ENCODE peak calls at places on chromosomes 3 and 15, in four cellular contexts. L, I, T and K are unnamed samples.
A peak's percentile ranks its signal among the peaks of the same experiment; 100 is the strongest.

GRCh38 chr3:70358978-70359580 is 46.6 kb upstream of the MDFIC2 start:
- DNase-seq in L (peak; percentile 2), I (peak; percentile 10), T (peak; percentile 0), K (peak; percentile 4)

GRCh38 chr3:110859340-110859739 is 212.3 kb upstream of the NECTIN3 start:
- DNase-seq in L (no peak), I (no peak), T (no peak), K (no peak)

GRCh38 chr3:129526121-129526900 is 2.1 kb upstream of the RHO start:
- DNase-seq in L (no peak), I (no peak), T (no peak), K (no peak)

GRCh38 chr15:34239151-34239761 is 14.4 kb downstream of the EMC4 start:
- DNase-seq in L (peak; percentile 6), I (no peak), T (peak; percentile 67), K (peak; percentile 76)

GRCh38 chr3:60935709-60936108 is 315.5 kb downstream of the FHIT start:
- DNase-seq in L (no peak), I (no peak), T (peak; percentile 24), K (peak; percentile 2)

GRCh38 chr3:1380926-1381646 is 288.3 kb downstream of the CNTN6 start:
- DNase-seq in L (no peak), I (no peak), T (no peak), K (no peak)

GRCh38 chr3:61702453-61702852 is 141.1 kb downstream of the PTPRG start:
- DNase-seq in L (no peak), I (no peak), T (no peak), K (no peak)

GRCh38 chr3:127660621-127661253 is 12.0 kb upstream of the ABTB1 start:
- DNase-seq in L (no peak), I (no peak), T (no peak), K (no peak)

GRCh38 chr3:15892828-15893227 is 95.0 kb upstream of the ANKRD28 start:
- DNase-seq in L (no peak), I (no peak), T (no peak), K (no peak)

GRCh38 chr3:134110963-134111362 is 81.2 kb upstream of the SLCO2A1 start:
- DNase-seq in L (no peak), I (no peak), T (no peak), K (no peak)

GRCh38 chr3:46371802-46372340 is 1.1 kb downstream of the CCR5 start:
- DNase-seq in L (no peak), I (no peak), T (no peak), K (no peak)

GRCh38 chr3:172258616-172259015 is 189.6 kb downstream of the GHSR start:
- DNase-seq in L (no peak), I (no peak), T (no peak), K (no peak)

GRCh38 chr3:65783117-65783516 is 255.6 kb downstream of the MAGI1 start:
- DNase-seq in L (no peak), I (no peak), T (no peak), K (no peak)

GRCh38 chr15:36579792-36580431 is 486 bp downstream of the CDIN1 start:
- DNase-seq in L (peak; percentile 3), I (peak; percentile 61), T (no peak), K (no peak)

GRCh38 chr3:71849674-71850073 is 64.7 kb upstream of the PROK2 start:
- DNase-seq in L (no peak), I (no peak), T (no peak), K (no peak)

GRCh38 chr15:44584162-44584749 is 47.3 kb downstream of the EIF3J start:
- DNase-seq in L (peak; percentile 36), I (peak; percentile 22), T (peak; percentile 26), K (peak; percentile 36)

GRCh38 chr15:101093959-101094358 is 157.9 kb downstream of the CHSY1 start:
- DNase-seq in L (no peak), I (no peak), T (no peak), K (no peak)

GRCh38 chr3:184756151-184756681 is 44.4 kb upstream of the MAGEF1 start:
- DNase-seq in L (no peak), I (no peak), T (no peak), K (no peak)

GRCh38 chr3:157070600-157070999 is 89.3 kb downstream of the CCNL1 start:
- DNase-seq in L (no peak), I (no peak), T (no peak), K (no peak)

GRCh38 chr3:193829781-193830180 is 236.8 kb downstream of the OPA1 start:
- DNase-seq in L (no peak), I (no peak), T (peak; percentile 76), K (no peak)

GRCh38 chr15:96564546-96564945 is 234.0 kb downstream of the NR2F2 start:
- DNase-seq in L (no peak), I (no peak), T (no peak), K (no peak)

GRCh38 chr3:187360523-187361060 is 7.6 kb upstream of the RTP4 start:
- DNase-seq in L (no peak), I (no peak), T (no peak), K (no peak)

GRCh38 chr3:127679534-127680145 is 6.9 kb downstream of the ABTB1 start:
- DNase-seq in L (no peak), I (no peak), T (no peak), K (no peak)

GRCh38 chr3:11604139-11604895 is 39.4 kb downstream of the VGLL4 start:
- DNase-seq in L (no peak), I (peak; percentile 57), T (no peak), K (peak; percentile 65)

GRCh38 chr15:60752973-60753720 is 274.2 kb upstream of the ICE2 start:
- DNase-seq in L (peak; percentile 60), I (no peak), T (no peak), K (no peak)

GRCh38 chr3:182794806-182795369 is 1.6 kb downstream of the ATP11B start:
- DNase-seq in L (no peak), I (no peak), T (no peak), K (no peak)

GRCh38 chr3:106183762-106184391 is 315.1 kb upstream of the CBLB start:
- DNase-seq in L (no peak), I (no peak), T (no peak), K (no peak)

GRCh38 chr3:158106773-158107461 is 697 bp upstream of the SHOX2 start:
- DNase-seq in L (no peak), I (no peak), T (no peak), K (no peak)
- TF ChIP-seq TCF7L2 in L (no peak), I (no peak), T (no peak), K (no peak)

GRCh38 chr3:33173672-33174071 is 44.9 kb downstream of the SUSD5 start:
- DNase-seq in L (no peak), I (no peak), T (no peak), K (no peak)
- TF ChIP-seq POLR2AphosphoS5 in L (no peak), I (no peak), T (no peak), K (no peak)

GRCh38 chr15:39171944-39172368 is 408.9 kb upstream of the THBS1 start:
- DNase-seq in L (peak; percentile 85), I (peak; percentile 67), T (peak; percentile 82), K (peak; percentile 86)
- TF ChIP-seq CTCF in L (peak; percentile 89), I (peak; percentile 48), T (peak; percentile 62), K (peak; percentile 57)

DNA sequence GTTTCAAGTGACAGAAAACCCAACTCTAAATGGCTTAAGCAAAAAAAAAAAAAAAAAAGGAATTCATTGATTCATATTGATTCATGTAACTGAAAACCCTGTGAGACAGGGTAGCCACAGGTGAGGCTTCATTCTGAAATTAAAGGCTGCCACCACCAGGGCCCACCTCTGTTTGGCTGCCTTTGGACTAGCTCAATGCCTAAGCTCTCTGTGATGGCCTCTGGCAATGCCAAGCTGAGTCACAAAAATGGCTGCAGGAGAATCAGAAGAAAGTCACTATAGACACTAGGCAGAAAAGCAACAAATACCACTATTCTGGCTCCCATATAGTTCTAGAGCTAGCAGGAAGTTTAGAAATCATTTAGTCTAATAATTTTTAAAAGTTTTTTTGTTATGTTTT is 38.2 kb upstream of the GYG1 start:
- DNase-seq in L (no peak), I (no peak), T (no peak), K (no peak)
- TF ChIP-seq TCF7L2 in L (no peak), I (no peak), T (no peak), K (no peak)

GRCh38 chr15:90367578-90367977 is 15.5 kb downstream of the ZNF774 start:
- DNase-seq in L (no peak), I (no peak), T (no peak), K (no peak)
- TF ChIP-seq POLR2AphosphoS5 in L (no peak), I (no peak), T (no peak), K (no peak)

DNA sequence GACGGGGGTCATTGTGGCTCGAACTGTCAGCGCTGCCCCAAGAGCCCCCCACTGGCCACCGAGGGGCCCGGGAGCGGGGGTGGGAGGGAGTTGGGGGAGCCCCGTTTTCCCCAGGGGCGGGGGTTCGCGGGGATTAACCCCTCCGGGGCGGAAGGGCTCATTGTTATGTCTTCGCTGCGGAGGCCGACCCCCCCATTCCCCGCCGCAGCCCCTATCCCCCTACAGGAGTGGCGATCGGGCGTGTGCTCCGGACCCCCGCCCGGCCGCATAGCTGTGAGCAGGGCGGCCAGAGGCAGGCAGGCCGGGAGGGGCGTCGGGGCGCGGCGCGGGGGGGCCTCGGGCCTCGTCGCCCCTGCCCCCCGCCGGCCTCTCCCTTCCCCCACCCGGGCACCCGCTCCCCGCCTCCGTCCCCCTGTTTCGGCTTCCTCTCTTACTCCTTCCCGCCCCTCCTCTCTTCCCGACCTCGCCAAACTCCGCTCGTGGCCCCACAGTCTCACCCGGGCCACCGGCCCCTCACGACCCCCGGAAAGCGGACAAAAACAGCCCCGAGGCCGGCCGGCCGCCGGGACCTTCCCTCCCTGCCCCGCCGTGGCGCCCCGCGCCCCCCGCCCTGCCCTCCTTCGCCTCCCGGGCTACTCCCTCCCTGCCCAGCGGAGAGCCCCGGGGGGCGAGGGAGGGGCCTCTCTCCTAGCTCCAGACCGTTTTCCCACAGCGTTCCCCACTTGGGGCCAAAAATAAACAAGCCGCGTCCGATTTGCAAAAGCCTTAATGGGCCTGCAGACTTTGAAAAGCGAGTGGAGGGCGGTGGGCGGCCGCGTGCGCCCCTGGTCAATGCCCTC is 786 bp downstream of the UBE2E1 start:
- DNase-seq in L (no peak), I (peak; percentile 21), T (no peak), K (no peak)
- TF ChIP-seq CTCF in L (no peak), I (no peak), T (no peak), K (no peak)

GRCh38 chr15:75061272-75061671 is 37.9 kb downstream of the PPCDC start:
- DNase-seq in L (no peak), I (no peak), T (no peak), K (no peak)
- TF ChIP-seq TCF7L2 in L (no peak), I (no peak), T (no peak), K (no peak)

DNA sequence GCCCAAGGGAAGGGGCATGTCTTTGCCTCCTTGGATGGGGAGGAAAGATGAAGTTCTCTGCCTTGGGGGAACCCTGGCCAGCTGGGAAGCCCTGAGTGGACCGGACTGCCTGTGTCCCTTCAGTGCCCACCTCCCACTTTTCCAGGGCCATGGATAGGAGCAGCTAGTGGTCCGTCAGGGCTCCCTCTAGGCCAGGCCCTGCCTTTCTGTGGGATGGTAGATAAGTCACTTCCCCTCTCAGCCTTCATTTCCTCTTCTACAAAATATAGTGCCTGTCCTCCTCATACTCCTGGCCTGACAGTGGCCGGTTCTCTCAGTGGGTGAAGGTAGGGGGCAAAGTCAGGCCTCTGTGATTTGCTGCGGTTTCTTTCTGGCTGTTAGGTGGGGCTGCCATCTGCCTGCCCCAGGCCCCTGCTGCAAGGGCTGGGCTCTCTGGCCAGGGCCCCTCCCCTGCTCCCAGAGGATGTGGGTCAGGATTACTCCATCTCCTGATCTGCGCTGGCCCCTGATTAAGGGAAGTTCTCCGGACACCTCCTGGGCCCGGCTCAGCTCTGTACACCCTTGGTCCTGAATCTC is 1.4 kb downstream of the PLEKHO2 start:
- DNase-seq in L (no peak), I (peak; percentile 74), T (no peak), K (no peak)
- TF ChIP-seq POLR2AphosphoS5 in L (no peak), I (no peak), T (no peak), K (no peak)